ENCODE peak calls at places on chromosomes 5 and 9, in four cellular contexts. C is psoas muscle; K is stimulated activated naive CD8-positive, alpha-beta T cell treated with anti-CD3 and anti-CD28 coated beads, Interleukin-15, Interleukin-2, amounts not matched to agents 100 U/mL and 50 U/mL, for 24 hours; X is SK-N-SH treated with all-trans-retinoic acid at 6 μM for 48 hours. O is an unnamed sample.

GRCh38 chr9:20048437-20048836 is 259.6 kb upstream of the SLC24A2 start:
- ATAC-seq in K (no peak), C (no peak), X (no peak), O (no peak)

GRCh38 chr5:137075163-137075970 is 423.8 kb downstream of the SPOCK1 start:
- ATAC-seq in C (peak), X (peak), K (no peak), O (no peak)

GRCh38 chr5:62980884-62981283 is 402.3 kb downstream of the LRRC70 start:
- ATAC-seq in C (no peak), X (no peak), K (no peak), O (no peak)

GRCh38 chr5:95973793-95974325 is 12.2 kb upstream of the ELL2 start:
- ATAC-seq in X (no peak), C (no peak), K (peak), O (peak)

GRCh38 chr5:179754024-179754423 is 21.4 kb downstream of the MAML1 start:
- ATAC-seq in K (no peak), X (no peak), C (no peak), O (no peak)

GRCh38 chr5:24365406-24365805 is 279.4 kb downstream of the CDH10 start:
- ATAC-seq in C (no peak), X (no peak), K (no peak), O (peak)

GRCh38 chr5:122863721-122864120 is 18.3 kb downstream of the SNX24 start:
- ATAC-seq in K (no peak), C (no peak), X (no peak), O (no peak)

GRCh38 chr5:157608972-157609565 is 33.5 kb upstream of the ADAM19 start:
- ATAC-seq in C (no peak), X (no peak), K (no peak), O (no peak)

GRCh38 chr9:2229109-2229733 is 214.1 kb downstream of the SMARCA2 start:
- ATAC-seq in C (no peak), K (no peak), X (no peak), O (peak)

GRCh38 chr9:90960941-90961340 is 159.3 kb downstream of the SYK start:
- ATAC-seq in C (peak), X (no peak), K (no peak), O (no peak)

GRCh38 chr5:177432143-177432904 is 5.8 kb downstream of the GRK6 start:
- ATAC-seq in X (no peak), C (peak), K (peak), O (no peak)

GRCh38 chr5:107873877-107874276 is 203.1 kb upstream of the EFNA5 start:
- ATAC-seq in X (no peak), C (no peak), K (no peak), O (no peak)